ENCODE peak calls at places on chromosomes 11 and 22, in nine cellular contexts. P is naive thymus-derived CD8-positive, alpha-beta T cell; H is NCI-H187 treated with DMSO at 0.1 percent for 48 hours; K is GM06990; G is GM19239; W is T-helper 1 cell; I is kidney tubule cell; S is NCI-H1930; M is fibroblast of mammary gland. F is an unnamed sample.
A peak's percentile ranks its signal among the peaks of the same experiment; 100 is the strongest.

GRCh38 chr22:20517422-20517821 is 10.0 kb downstream of the MED15 start:
- DNase-seq in P (no peak), H (no peak), K (no peak), G (no peak), W (no peak), I (peak; percentile 35), S (no peak), M (no peak), F (no peak)

GRCh38 chr22:44037519-44038370 is 13.6 kb downstream of the PARVB start:
- DNase-seq in P (no peak), H (no peak), K (no peak), G (no peak), W (no peak), I (peak; percentile 94), S (no peak), M (peak; percentile 94), F (no peak)

GRCh38 chr11:5507177-5507576 is 2.6 kb downstream of the UBQLN3 start:
- DNase-seq in P (no peak), H (no peak), K (no peak), G (no peak), W (no peak), I (no peak), S (no peak), M (no peak), F (no peak)

GRCh38 chr11:127800989-127801688 is 786.2 kb downstream of the ETS1 start:
- DNase-seq in P (no peak), H (no peak), K (no peak), G (no peak), W (no peak), I (no peak), S (no peak), M (no peak), F (no peak)

GRCh38 chr11:77120571-77120970 is 7.5 kb upstream of the MYO7A start:
- DNase-seq in P (no peak), H (no peak), K (no peak), G (no peak), W (no peak), I (no peak), S (no peak), M (no peak), F (no peak)

GRCh38 chr11:46639197-46639839 is 22.0 kb downstream of the ATG13 start:
- DNase-seq in P (no peak), H (no peak), K (no peak), G (no peak), W (no peak), I (no peak), S (no peak), M (no peak), F (no peak)

GRCh38 chr11:11966826-11967668 is 41.4 kb downstream of the DKK3 start:
- DNase-seq in P (peak; percentile 54), H (no peak), K (peak; percentile 39), G (peak; percentile 72), W (no peak), I (peak; percentile 69), S (peak; percentile 56), M (peak; percentile 37), F (peak; percentile 73)

GRCh38 chr11:118853693-118854092 is 30.0 kb upstream of the CXCR5 start:
- DNase-seq in P (no peak), H (no peak), K (no peak), G (no peak), W (no peak), I (no peak), S (no peak), M (no peak), F (no peak)

GRCh38 chr11:120952503-120953229 is 71.2 kb upstream of the TBCEL start:
- DNase-seq in P (peak; percentile 53), H (peak; percentile 43), K (peak; percentile 51), G (peak; percentile 62), W (no peak), I (peak; percentile 74), S (peak; percentile 35), M (peak; percentile 64), F (peak; percentile 73)

GRCh38 chr11:110434952-110435779 is 5.4 kb downstream of the FDX1 start:
- DNase-seq in P (no peak), H (no peak), K (no peak), G (no peak), W (no peak), I (peak; percentile 53), S (no peak), M (no peak), F (no peak)